ENCODE peak calls at places on chromosomes 12 and 14, in four cellular contexts. H is transverse colon, F is psoas muscle, Y is body of pancreas. D is an unnamed sample.
A peak's percentile ranks its signal among the peaks of the same experiment; 100 is the strongest.

GRCh38 chr12:64335886-64336466 is 54.6 kb downstream of the C12orf56 start:
- DNase-seq in F (no peak), H (no peak), Y (no peak), D (no peak)

GRCh38 chr12:7877421-7877820 is 4.7 kb upstream of the SLC2A14 start:
- DNase-seq in Y (no peak), F (no peak), H (no peak), D (no peak)

GRCh38 chr14:41022932-41023331 is 583.7 kb upstream of the LRFN5 start:
- DNase-seq in Y (no peak), F (no peak), H (no peak), D (no peak)

GRCh38 chr12:105107176-105107496 is 395 bp upstream of the WASHC4 start:
- DNase-seq in F (no peak), H (no peak), Y (no peak), D (peak; percentile 30)

GRCh38 chr12:55713721-55714120 is 2.1 kb upstream of the BLOC1S1 start:
- DNase-seq in H (no peak), F (no peak), Y (no peak), D (no peak)

GRCh38 chr12:69821441-69822204 is 3.4 kb upstream of the MYRFL start:
- DNase-seq in H (no peak), F (no peak), Y (no peak), D (no peak)

GRCh38 chr14:85241022-85241880 is 288.7 kb upstream of the FLRT2 start:
- DNase-seq in F (peak; percentile 23), Y (peak; percentile 70), H (no peak), D (no peak)

GRCh38 chr12:100716949-100717732 is 77.4 kb upstream of the ANO4 start:
- DNase-seq in F (no peak), H (no peak), Y (no peak), D (no peak)

GRCh38 chr12:44628180-44628579 is 247.9 kb downstream of the NELL2 start:
- DNase-seq in F (no peak), H (no peak), Y (no peak), D (no peak)

GRCh38 chr12:129372876-129373275 is 519.6 kb downstream of the GLT1D1 start:
- DNase-seq in Y (no peak), F (no peak), H (peak; percentile 36), D (no peak)

GRCh38 chr14:90924618-90925345 is 108.6 kb upstream of the TTC7B start:
- DNase-seq in Y (peak; percentile 52), F (no peak), H (no peak), D (no peak)

GRCh38 chr14:72595152-72595551 is 298.7 kb downstream of the DPF3 start:
- DNase-seq in H (no peak), Y (no peak), F (no peak), D (no peak)

GRCh38 chr12:124053855-124054254 is 80.8 kb downstream of the ZNF664 start:
- DNase-seq in H (peak; percentile 36), Y (peak; percentile 13), F (peak; percentile 24), D (peak; percentile 54)

GRCh38 chr14:94174622-94175402 is 690 bp downstream of the PPP4R4 start:
- DNase-seq in F (peak; percentile 19), Y (peak; percentile 19), H (no peak), D (no peak)

GRCh38 chr14:30221546-30221945 is 293.9 kb upstream of the PRKD1 start:
- DNase-seq in H (no peak), F (no peak), Y (no peak), D (no peak)

GRCh38 chr12:124564232-124564958 is 3.0 kb downstream of the NCOR2 start:
- DNase-seq in Y (no peak), F (no peak), H (no peak), D (no peak)

GRCh38 chr14:91113829-91114078 is at the start of gene DGLUCY:
- DNase-seq in H (peak; percentile 86), F (peak; percentile 84), Y (peak; percentile 87), D (no peak)

GRCh38 chr12:64187370-64187769 is 34.7 kb downstream of the KICS2 start:
- DNase-seq in H (no peak), F (no peak), Y (no peak), D (no peak)

GRCh38 chr12:96117460-96117859 is 76.7 kb upstream of the ELK3 start:
- DNase-seq in Y (no peak), F (no peak), H (no peak), D (no peak)

GRCh38 chr14:33842299-33842698 is 108.6 kb downstream of the EGLN3 start:
- DNase-seq in F (no peak), H (peak; percentile 33), Y (no peak), D (no peak)

GRCh38 chr12:41521872-41522379 is 333.8 kb downstream of the PDZRN4 start:
- DNase-seq in Y (no peak), F (no peak), H (no peak), D (no peak)

GRCh38 chr12:3083949-3084348 is 6.8 kb downstream of the TSPAN9 start:
- DNase-seq in F (no peak), Y (no peak), H (no peak), D (no peak)

GRCh38 chr12:130053641-130054040 is 108.6 kb upstream of the FZD10 start:
- DNase-seq in H (no peak), Y (no peak), F (no peak), D (no peak)

GRCh38 chr12:41983394-41983793 is 161.3 kb downstream of the GXYLT1 start:
- DNase-seq in Y (no peak), H (no peak), F (no peak), D (no peak)

GRCh38 chr14:97306785-97307246 is 509.6 kb downstream of the VRK1 start:
- DNase-seq in H (no peak), F (no peak), Y (no peak), D (no peak)

GRCh38 chr14:54673193-54674121 is 106.5 kb downstream of the SAMD4A start:
- DNase-seq in Y (no peak), H (no peak), F (no peak), D (no peak)

GRCh38 chr14:54676822-54677708 is 110.1 kb downstream of the SAMD4A start:
- DNase-seq in F (no peak), H (no peak), Y (no peak), D (peak; percentile 42)

GRCh38 chr14:54672688-54673087 is 105.8 kb downstream of the SAMD4A start:
- DNase-seq in Y (no peak), H (no peak), F (no peak), D (no peak)

GRCh38 chr14:54674342-54674741 is 107.4 kb downstream of the SAMD4A start:
- DNase-seq in Y (no peak), F (no peak), H (no peak), D (no peak)

GRCh38 chr14:54675236-54676125 is 108.6 kb downstream of the SAMD4A start:
- DNase-seq in Y (no peak), H (no peak), F (no peak), D (no peak)
- H3K4me1 ChIP-seq in Y (no peaks in the 10 kb centered on the region), H (peaks cover 41% of the 10 kb centered on the region), F (peaks cover 81% of the 10 kb centered on the region), D (peaks cover 91% of the 10 kb centered on the region)

GRCh38 chr12:47742253-47742825 is 16.3 kb downstream of the RAPGEF3 start:
- DNase-seq in Y (peak; percentile 72), H (peak; percentile 79), F (no peak), D (no peak)
- TF ChIP-seq CTCF in Y (peak; percentile 95), H (peak; percentile 99), F (peak; percentile 91), D (peak; percentile 96)

GRCh38 chr12:54287316-54288157 is 7.0 kb downstream of the HNRNPA1 start:
- DNase-seq in Y (no peak), F (no peak), H (no peak), D (no peak)
- H3K4me1 ChIP-seq in Y (peaks cover 45% of the 10 kb centered on the region), F (peaks cover 58% of the 10 kb centered on the region), H (peaks cover 57% of the 10 kb centered on the region), D (peaks cover 38% of the 10 kb centered on the region)

GRCh38 chr12:46506198-46506597 is 133.6 kb upstream of the SLC38A2 start:
- DNase-seq in F (no peak), Y (no peak), H (no peak), D (no peak)

GRCh38 chr12:46506961-46507360 is 134.4 kb upstream of the SLC38A2 start:
- DNase-seq in Y (no peak), H (no peak), F (no peak), D (no peak)

GRCh38 chr12:46508651-46509050 is 136.1 kb upstream of the SLC38A2 start:
- DNase-seq in H (no peak), Y (no peak), F (no peak), D (no peak)

GRCh38 chr12:46509135-46509534 is 136.6 kb upstream of the SLC38A2 start:
- DNase-seq in Y (no peak), F (no peak), H (no peak), D (no peak)

GRCh38 chr12:46507766-46508165 is 135.2 kb upstream of the SLC38A2 start:
- DNase-seq in F (no peak), H (no peak), Y (no peak), D (no peak)
- TF ChIP-seq CTCF in F (no peak), H (no peak), Y (no peak), D (no peak)

GRCh38 chr12:47903151-47903611 is 1.6 kb downstream of the VDR start:
- DNase-seq in Y (peak; percentile 24), H (peak; percentile 76), F (peak; percentile 34), D (no peak)
- H3K4me1 ChIP-seq in Y (peaks cover 33% of the 10 kb centered on the region), H (peaks cover 75% of the 10 kb centered on the region), F (peaks cover 21% of the 10 kb centered on the region), D (peaks cover 34% of the 10 kb centered on the region)

D was measured in tibial nerve.